ENCODE peak calls at places on chromosomes 4 and X, in six cellular contexts. One of them, this sample, is unnamed.
A peak's percentile ranks its signal among the peaks of the same experiment; 100 is the strongest.

GRCh38 chr4:95524722-95525121 is 24.1 kb downstream of the UNC5C start:
- DNase-seq in mammary epithelial cell: no peak
- DNase-seq in uterus: no peak
- DNase-seq in heart left ventricle: no peak
- DNase-seq in breast epithelium: no peak
- DNase-seq in CD8-positive, alpha-beta memory T cell: no peak
- DNase-seq in this sample: no peak

GRCh38 chr4:2388430-2389182 is 29.8 kb downstream of the ZFYVE28 start:
- DNase-seq in mammary epithelial cell: no peak
- DNase-seq in uterus: no peak
- DNase-seq in heart left ventricle: no peak
- DNase-seq in breast epithelium: no peak
- DNase-seq in CD8-positive, alpha-beta memory T cell: no peak
- DNase-seq in this sample: no peak

GRCh38 chrX:71911023-71911730 is 532 bp downstream of the NHSL2 start:
- DNase-seq in mammary epithelial cell: no peak
- DNase-seq in uterus: peak; percentile 35
- DNase-seq in heart left ventricle: peak; percentile 12
- DNase-seq in breast epithelium: no peak
- DNase-seq in CD8-positive, alpha-beta memory T cell: peak; percentile 50
- DNase-seq in this sample: peak; percentile 7

GRCh38 chr4:10158355-10158942 is 41.9 kb upstream of the WDR1 start:
- DNase-seq in mammary epithelial cell: peak; percentile 70
- DNase-seq in uterus: no peak
- DNase-seq in heart left ventricle: no peak
- DNase-seq in breast epithelium: no peak
- DNase-seq in CD8-positive, alpha-beta memory T cell: no peak
- DNase-seq in this sample: no peak

GRCh38 chr4:94766856-94767255 is 9.1 kb downstream of the BMPR1B start:
- DNase-seq in mammary epithelial cell: peak; percentile 82
- DNase-seq in uterus: no peak
- DNase-seq in heart left ventricle: no peak
- DNase-seq in breast epithelium: no peak
- DNase-seq in CD8-positive, alpha-beta memory T cell: no peak
- DNase-seq in this sample: no peak

GRCh38 chr4:177405508-177405907 is 36.7 kb downstream of the AGA start:
- DNase-seq in mammary epithelial cell: no peak
- DNase-seq in uterus: no peak
- DNase-seq in heart left ventricle: no peak
- DNase-seq in breast epithelium: no peak
- DNase-seq in CD8-positive, alpha-beta memory T cell: no peak
- DNase-seq in this sample: no peak

GRCh38 chrX:117839544-117839943 is 277.1 kb downstream of the KLHL13 start:
- DNase-seq in mammary epithelial cell: no peak
- DNase-seq in uterus: no peak
- DNase-seq in heart left ventricle: no peak
- DNase-seq in breast epithelium: no peak
- DNase-seq in CD8-positive, alpha-beta memory T cell: no peak
- DNase-seq in this sample: no peak

GRCh38 chrX:78104447-78105176 is 564 bp downstream of the PGK1 start:
- DNase-seq in mammary epithelial cell: peak; percentile 46
- DNase-seq in uterus: peak; percentile 28
- DNase-seq in heart left ventricle: peak; percentile 23
- DNase-seq in breast epithelium: no peak
- DNase-seq in CD8-positive, alpha-beta memory T cell: peak; percentile 49
- DNase-seq in this sample: peak; percentile 16

GRCh38 chrX:98452456-98452855 is 1568.7 kb downstream of the RPA4 start:
- DNase-seq in mammary epithelial cell: no peak
- DNase-seq in uterus: no peak
- DNase-seq in heart left ventricle: no peak
- DNase-seq in breast epithelium: no peak
- DNase-seq in CD8-positive, alpha-beta memory T cell: no peak
- DNase-seq in this sample: no peak

GRCh38 chr4:2587215-2587823 is 50.9 kb downstream of the FAM193A start:
- DNase-seq in mammary epithelial cell: no peak
- DNase-seq in uterus: no peak
- DNase-seq in heart left ventricle: no peak
- DNase-seq in breast epithelium: no peak
- DNase-seq in CD8-positive, alpha-beta memory T cell: no peak
- DNase-seq in this sample: no peak

GRCh38 chr4:111323916-111324315 is 701.0 kb upstream of the PITX2 start:
- DNase-seq in mammary epithelial cell: no peak
- DNase-seq in uterus: no peak
- DNase-seq in heart left ventricle: no peak
- DNase-seq in breast epithelium: no peak
- DNase-seq in CD8-positive, alpha-beta memory T cell: no peak
- DNase-seq in this sample: no peak

GRCh38 chr4:176303938-176304337 is 15.8 kb upstream of the SPCS3 start:
- DNase-seq in mammary epithelial cell: no peak
- DNase-seq in uterus: no peak
- DNase-seq in heart left ventricle: no peak
- DNase-seq in breast epithelium: no peak
- DNase-seq in CD8-positive, alpha-beta memory T cell: no peak
- DNase-seq in this sample: no peak

GRCh38 chr4:78775278-78776030 is 696 bp upstream of the BMP2K start:
- DNase-seq in mammary epithelial cell: peak; percentile 72
- DNase-seq in uterus: peak; percentile 88
- DNase-seq in heart left ventricle: peak; percentile 89
- DNase-seq in breast epithelium: peak; percentile 83
- DNase-seq in CD8-positive, alpha-beta memory T cell: peak; percentile 92
- DNase-seq in this sample: peak; percentile 80

GRCh38 chr4:139222215-139222614 is 45.2 kb upstream of the ELF2 start:
- DNase-seq in mammary epithelial cell: no peak
- DNase-seq in uterus: no peak
- DNase-seq in heart left ventricle: no peak
- DNase-seq in breast epithelium: no peak
- DNase-seq in CD8-positive, alpha-beta memory T cell: no peak
- DNase-seq in this sample: no peak

GRCh38 chr4:138110815-138111214 is 131.3 kb downstream of the SLC7A11 start:
- DNase-seq in mammary epithelial cell: peak; percentile 46
- DNase-seq in uterus: no peak
- DNase-seq in heart left ventricle: no peak
- DNase-seq in breast epithelium: no peak
- DNase-seq in CD8-positive, alpha-beta memory T cell: no peak
- DNase-seq in this sample: no peak

GRCh38 chrX:135985123-135985973 is at the start of gene SLC9A6:
- DNase-seq in mammary epithelial cell: peak; percentile 50
- DNase-seq in uterus: peak; percentile 75
- DNase-seq in heart left ventricle: peak; percentile 75
- DNase-seq in breast epithelium: peak; percentile 53
- DNase-seq in CD8-positive, alpha-beta memory T cell: peak; percentile 79
- DNase-seq in this sample: peak; percentile 57

GRCh38 chr4:61202638-61203495 is 2.7 kb downstream of the ADGRL3 start:
- DNase-seq in mammary epithelial cell: peak; percentile 42
- DNase-seq in uterus: no peak
- DNase-seq in heart left ventricle: no peak
- DNase-seq in breast epithelium: no peak
- DNase-seq in CD8-positive, alpha-beta memory T cell: no peak
- DNase-seq in this sample: no peak

GRCh38 chr4:101697266-101697665 is 93.3 kb upstream of the BANK1 start:
- DNase-seq in mammary epithelial cell: no peak
- DNase-seq in uterus: no peak
- DNase-seq in heart left ventricle: no peak
- DNase-seq in breast epithelium: no peak
- DNase-seq in CD8-positive, alpha-beta memory T cell: no peak
- DNase-seq in this sample: no peak

DNA sequence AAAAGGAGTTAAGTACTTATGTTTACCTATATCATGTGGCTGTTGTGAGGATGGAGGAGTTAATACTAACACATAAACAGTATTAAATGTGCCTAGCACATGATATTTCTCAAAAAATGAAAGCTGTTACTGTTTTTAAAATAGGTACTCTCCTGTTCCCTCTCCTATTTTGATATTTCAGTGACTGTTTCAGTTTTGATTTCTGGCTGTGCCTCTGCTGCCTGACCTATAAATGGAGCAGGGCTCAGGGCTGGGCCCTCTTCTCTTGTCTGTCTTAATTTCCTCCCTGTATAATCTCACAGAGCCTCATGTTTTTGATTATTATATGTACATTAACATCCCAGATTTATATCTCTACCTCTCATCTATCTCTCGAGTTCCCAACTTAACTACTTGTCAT is 93.3 kb downstream of the UGT8 start:
- DNase-seq in mammary epithelial cell: no peak
- DNase-seq in uterus: no peak
- DNase-seq in heart left ventricle: no peak
- DNase-seq in breast epithelium: no peak
- DNase-seq in CD8-positive, alpha-beta memory T cell: no peak
- DNase-seq in this sample: no peak
- H3K4me3 ChIP-seq in mammary epithelial cell: no peak overlapping the region
- H3K4me3 ChIP-seq in uterus: no peak overlapping the region
- H3K4me3 ChIP-seq in heart left ventricle: no peak overlapping the region
- H3K4me3 ChIP-seq in breast epithelium: no peak overlapping the region
- H3K4me3 ChIP-seq in CD8-positive, alpha-beta memory T cell: no peak overlapping the region
- H3K4me3 ChIP-seq in this sample: no peak overlapping the region

DNA sequence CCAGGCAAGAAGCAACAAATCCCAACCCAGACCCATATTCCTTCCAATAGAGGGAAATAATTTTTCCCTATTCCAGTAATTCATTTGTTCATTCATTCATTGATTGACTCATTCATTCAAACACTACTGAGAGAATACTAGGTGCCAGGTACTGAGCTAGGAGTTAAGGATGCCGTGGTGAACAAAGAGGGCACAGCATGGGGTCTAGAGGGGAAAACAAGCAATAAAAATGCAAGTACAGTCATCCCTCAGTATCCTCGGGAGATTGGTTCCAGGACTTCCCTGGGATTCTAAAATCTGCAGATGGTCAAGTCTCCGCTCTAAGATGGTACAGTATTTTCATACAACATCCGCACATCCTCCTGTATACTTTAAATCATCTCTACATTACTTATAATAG is 18.7 kb downstream of the RASGEF1B start:
- DNase-seq in mammary epithelial cell: no peak
- DNase-seq in uterus: no peak
- DNase-seq in heart left ventricle: no peak
- DNase-seq in breast epithelium: no peak
- DNase-seq in CD8-positive, alpha-beta memory T cell: no peak
- DNase-seq in this sample: no peak
- H3K27ac ChIP-seq in mammary epithelial cell: no peak overlapping the region
- H3K27ac ChIP-seq in uterus: no peak overlapping the region
- H3K27ac ChIP-seq in heart left ventricle: no peak overlapping the region
- H3K27ac ChIP-seq in breast epithelium: no peak overlapping the region
- H3K27ac ChIP-seq in CD8-positive, alpha-beta memory T cell: no peak overlapping the region
- H3K27ac ChIP-seq in this sample: no peak overlapping the region

GRCh38 chrX:138710866-138711331 is 618 bp downstream of the FGF13 start:
- DNase-seq in mammary epithelial cell: no peak
- DNase-seq in uterus: peak; percentile 16
- DNase-seq in heart left ventricle: no peak
- DNase-seq in breast epithelium: no peak
- DNase-seq in CD8-positive, alpha-beta memory T cell: no peak
- DNase-seq in this sample: no peak

GRCh38 chrX:138711399-138712347 is at the start of gene FGF13:
- DNase-seq in mammary epithelial cell: no peak
- DNase-seq in uterus: peak; percentile 40
- DNase-seq in heart left ventricle: peak; percentile 6
- DNase-seq in breast epithelium: no peak
- DNase-seq in CD8-positive, alpha-beta memory T cell: no peak
- DNase-seq in this sample: no peak

GRCh38 chrX:138708268-138708667 is 3.2 kb downstream of the FGF13 start:
- DNase-seq in mammary epithelial cell: no peak
- DNase-seq in uterus: no peak
- DNase-seq in heart left ventricle: no peak
- DNase-seq in breast epithelium: no peak
- DNase-seq in CD8-positive, alpha-beta memory T cell: no peak
- DNase-seq in this sample: no peak

GRCh38 chrX:138709886-138710285 is 1.6 kb downstream of the FGF13 start:
- DNase-seq in mammary epithelial cell: no peak
- DNase-seq in uterus: no peak
- DNase-seq in heart left ventricle: no peak
- DNase-seq in breast epithelium: no peak
- DNase-seq in CD8-positive, alpha-beta memory T cell: no peak
- DNase-seq in this sample: no peak

GRCh38 chrX:138710311-138710791 is 1.2 kb downstream of the FGF13 start:
- DNase-seq in mammary epithelial cell: no peak
- DNase-seq in uterus: no peak
- DNase-seq in heart left ventricle: no peak
- DNase-seq in breast epithelium: no peak
- DNase-seq in CD8-positive, alpha-beta memory T cell: no peak
- DNase-seq in this sample: no peak
- H3K4me3 ChIP-seq in mammary epithelial cell: no peak overlapping the region
- H3K4me3 ChIP-seq in uterus: peak overlapping the region; percentile 54
- H3K4me3 ChIP-seq in heart left ventricle: peak overlapping the region; percentile 35
- H3K4me3 ChIP-seq in breast epithelium: peak overlapping the region; percentile 72
- H3K4me3 ChIP-seq in CD8-positive, alpha-beta memory T cell: no peak overlapping the region
- H3K4me3 ChIP-seq in this sample: no peak overlapping the region

GRCh38 chr4:5751918-5752802 is 41.2 kb downstream of the EVC start:
- DNase-seq in mammary epithelial cell: no peak
- DNase-seq in uterus: no peak
- DNase-seq in heart left ventricle: no peak
- DNase-seq in breast epithelium: no peak
- DNase-seq in CD8-positive, alpha-beta memory T cell: no peak
- DNase-seq in this sample: no peak

GRCh38 chr4:5751073-5751917 is 40.3 kb downstream of the EVC start:
- DNase-seq in mammary epithelial cell: no peak
- DNase-seq in uterus: no peak
- DNase-seq in heart left ventricle: no peak
- DNase-seq in breast epithelium: no peak
- DNase-seq in CD8-positive, alpha-beta memory T cell: no peak
- DNase-seq in this sample: no peak

GRCh38 chr4:5747746-5748365 is 36.9 kb downstream of the EVC start:
- DNase-seq in mammary epithelial cell: peak; percentile 39
- DNase-seq in uterus: peak; percentile 48
- DNase-seq in heart left ventricle: peak; percentile 30
- DNase-seq in breast epithelium: no peak
- DNase-seq in CD8-positive, alpha-beta memory T cell: no peak
- DNase-seq in this sample: no peak

GRCh38 chr4:5749568-5749967 is 38.6 kb downstream of the EVC start:
- DNase-seq in mammary epithelial cell: no peak
- DNase-seq in uterus: no peak
- DNase-seq in heart left ventricle: no peak
- DNase-seq in breast epithelium: no peak
- DNase-seq in CD8-positive, alpha-beta memory T cell: no peak
- DNase-seq in this sample: no peak

DNA sequence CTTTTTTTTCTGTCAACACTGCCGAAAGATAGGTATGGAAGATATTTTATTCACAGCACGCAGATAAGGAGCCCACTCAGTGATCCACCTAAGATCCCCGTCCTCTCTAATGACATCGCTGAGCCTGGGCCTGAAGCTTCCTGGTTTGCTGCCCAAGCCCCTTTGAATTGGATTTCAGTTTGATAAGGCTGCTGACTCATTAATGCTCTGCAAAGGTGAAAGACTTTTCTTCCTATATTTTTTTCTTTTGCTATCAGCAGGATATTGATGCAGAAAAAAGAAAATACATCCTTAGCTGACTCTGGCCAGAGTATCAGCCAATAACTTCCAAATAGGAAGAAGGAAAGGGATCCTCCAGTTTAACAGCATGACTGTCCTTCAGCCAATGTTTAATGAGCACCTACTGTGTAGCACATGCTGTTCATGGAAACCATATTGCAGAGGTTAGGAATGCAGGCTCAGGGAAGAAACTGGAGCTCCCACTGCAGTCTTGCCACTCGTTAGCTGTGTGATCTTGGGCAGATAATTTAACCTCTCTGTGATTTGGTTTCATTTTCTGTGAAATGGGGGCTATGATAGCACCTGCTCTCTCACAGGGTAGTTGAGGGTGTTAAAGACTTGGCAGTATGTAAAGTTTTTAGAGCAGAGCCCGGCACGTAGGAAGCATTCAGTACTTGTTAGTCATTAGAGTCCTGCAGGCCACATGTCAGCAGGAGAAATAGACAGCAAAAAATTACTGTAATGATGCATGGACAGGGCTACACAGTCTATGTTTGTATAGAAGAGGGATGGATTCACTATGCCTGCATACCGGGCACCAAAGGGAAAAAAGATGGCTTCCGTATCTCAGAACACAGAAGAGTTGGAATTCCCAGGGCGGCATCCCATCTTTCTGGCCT is 39.3 kb downstream of the EVC start:
- DNase-seq in mammary epithelial cell: no peak
- DNase-seq in uterus: no peak
- DNase-seq in heart left ventricle: no peak
- DNase-seq in breast epithelium: no peak
- DNase-seq in CD8-positive, alpha-beta memory T cell: no peak
- DNase-seq in this sample: no peak
- H3K27ac ChIP-seq in mammary epithelial cell: no peak overlapping the region
- H3K27ac ChIP-seq in uterus: no peak overlapping the region
- H3K27ac ChIP-seq in heart left ventricle: no peak overlapping the region
- H3K27ac ChIP-seq in breast epithelium: no peak overlapping the region
- H3K27ac ChIP-seq in CD8-positive, alpha-beta memory T cell: no peak overlapping the region
- H3K27ac ChIP-seq in this sample: no peak overlapping the region